ENCODE peak calls at places on chromosomes 2 and 18, in six cellular contexts. U is CD4-positive, CD25-positive, alpha-beta regulatory T cell; X is Panc1; Q is left ventricle myocardium inferior; N is adrenal gland; G is transverse colon. R is an unnamed sample. For H3K4me1, the result is how much of the 10 kb centered on the place peaks cover.

GRCh38 chr18:50875966-50876536 is 2.9 kb upstream of the ME2 start:
- DNase-seq in Q (no peak), G (peak), X (no peak), N (no peak), U (no peak), R (no peak)

GRCh38 chr18:50203801-50204604 is 9.1 kb upstream of the MYO5B start:
- DNase-seq in Q (no peak), N (peak), U (no peak), G (peak), X (no peak), R (peak)

GRCh38 chr2:85797959-85798358 is 44.2 kb downstream of the ATOH8 start:
- DNase-seq in X (no peak), Q (no peak), N (no peak), G (peak), U (no peak), R (no peak)

GRCh38 chr2:3223080-3223923 is 154.3 kb downstream of the EIPR1 start:
- DNase-seq in U (peak), G (no peak), N (no peak), X (no peak), Q (no peak), R (peak)

GRCh38 chr2:202135111-202135874 is 62.2 kb downstream of the KIAA2012 start:
- DNase-seq in X (no peak), G (peak), N (peak), U (no peak), Q (peak), R (peak)

GRCh38 chr18:48129621-48130082 is 199.2 kb upstream of the SMAD2 start:
- DNase-seq in N (peak), X (no peak), G (no peak), Q (no peak), U (no peak), R (no peak)

GRCh38 chr18:23853448-23854210 is 160.9 kb upstream of the TTC39C start:
- DNase-seq in U (no peak), Q (no peak), G (no peak), X (no peak), N (no peak), R (no peak)

GRCh38 chr2:135190799-135191198 is 138.7 kb downstream of the RAB3GAP1 start:
- DNase-seq in Q (no peak), U (no peak), N (no peak), X (no peak), G (no peak), R (no peak)

GRCh38 chr2:29011650-29012060 is 30.6 kb downstream of the TOGARAM2 start:
- DNase-seq in G (peak), X (no peak), N (no peak), Q (peak), U (peak), R (peak)

GRCh38 chr18:79846936-79847557 is 49.3 kb downstream of the KCNG2 start:
- DNase-seq in N (no peak), Q (no peak), G (no peak), U (no peak), X (no peak), R (no peak)

GRCh38 chr2:64699712-64700111 is 46.0 kb upstream of the SERTAD2 start:
- DNase-seq in X (no peak), U (no peak), G (no peak), N (no peak), Q (no peak), R (no peak)

GRCh38 chr2:200624660-200625059 is 38.8 kb downstream of the AOX1 start:
- DNase-seq in G (no peak), X (no peak), N (no peak), U (no peak), Q (no peak), R (no peak)

GRCh38 chr2:239247401-239248245 is 153.2 kb downstream of the HDAC4 start:
- DNase-seq in G (peak), Q (no peak), N (peak), X (no peak), U (no peak), R (peak)

GRCh38 chr2:45330617-45331016 is 280.4 kb downstream of the SRBD1 start:
- DNase-seq in U (no peak), Q (no peak), X (no peak), G (no peak), N (no peak), R (no peak)

GRCh38 chr2:237473474-237474453 is 13.3 kb upstream of the MLPH start:
- DNase-seq in U (no peak), X (no peak), Q (no peak), G (no peak), N (no peak), R (no peak)

GRCh38 chr2:216216951-216217903 is 108.1 kb downstream of the XRCC5 start:
- DNase-seq in N (peak), X (peak), U (no peak), G (no peak), Q (no peak), R (no peak)

GRCh38 chr2:96771792-96772618 is 11.3 kb downstream of the CNNM4 start:
- DNase-seq in G (peak), U (no peak), N (no peak), Q (no peak), X (no peak), R (peak)

GRCh38 chr18:25759111-25759510 is 331.3 kb downstream of the SS18 start:
- DNase-seq in G (no peak), U (no peak), X (no peak), N (no peak), Q (no peak), R (no peak)

GRCh38 chr2:143473206-143473605 is 344.0 kb downstream of the ARHGAP15 start:
- DNase-seq in Q (no peak), U (no peak), G (no peak), X (no peak), N (no peak), R (no peak)

GRCh38 chr18:47204908-47205522 is 28.9 kb upstream of the IER3IP1 start:
- DNase-seq in Q (no peak), N (peak), X (no peak), U (peak), G (peak), R (peak)

GRCh38 chr2:32742381-32742780 is 114.5 kb downstream of the TTC27 start:
- DNase-seq in Q (no peak), N (no peak), U (no peak), X (no peak), G (no peak), R (no peak)

GRCh38 chr18:36298113-36298701 is 694 bp downstream of the FHOD3 start:
- DNase-seq in X (no peak), N (peak), G (no peak), U (no peak), Q (no peak), R (peak)

GRCh38 chr18:78422336-78422735 is 557.3 kb upstream of the SALL3 start:
- DNase-seq in N (no peak), G (no peak), X (no peak), U (no peak), Q (no peak), R (no peak)

GRCh38 chr2:191112448-191112901 is 38.3 kb downstream of the STAT4 start:
- DNase-seq in G (no peak), U (no peak), Q (no peak), N (no peak), X (no peak), R (no peak)

GRCh38 chr2:238905224-238905623 is 57.3 kb downstream of the TWIST2 start:
- DNase-seq in N (no peak), U (no peak), Q (no peak), X (no peak), G (no peak), R (no peak)

GRCh38 chr2:37085731-37086147 is 1.4 kb downstream of the GPATCH11 start:
- DNase-seq in G (no peak), N (no peak), Q (no peak), U (no peak), X (no peak), R (no peak)

GRCh38 chr2:105129722-105130232 is 91.9 kb downstream of the MRPS9 start:
- DNase-seq in X (no peak), U (no peak), Q (no peak), N (no peak), G (no peak), R (no peak)

GRCh38 chr2:113141451-113141850 is 14.1 kb downstream of the IL1RN start:
- DNase-seq in N (no peak), Q (no peak), G (no peak), U (no peak), X (no peak), R (no peak)

DNA sequence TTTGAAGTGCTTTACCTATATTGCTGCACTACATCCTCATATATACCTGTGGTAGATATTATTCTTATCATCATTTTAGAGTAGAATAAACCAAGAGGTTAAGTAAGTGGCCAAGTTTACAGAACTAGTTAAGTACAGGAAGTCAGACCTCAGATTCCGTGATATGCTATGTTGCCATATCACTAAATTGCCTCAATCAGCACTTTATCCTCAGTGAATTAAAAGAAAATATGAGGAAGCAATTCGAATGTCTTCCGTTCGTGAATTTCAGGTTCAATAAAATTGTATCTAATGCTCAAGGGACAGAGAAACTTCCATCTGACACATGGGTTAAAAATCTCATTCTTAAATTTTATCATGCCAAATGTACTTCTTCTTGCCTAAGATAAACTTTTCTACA is 848.6 kb downstream of the CPS1 start:
- DNase-seq in Q (no peak), X (no peak), U (no peak), G (no peak), N (no peak), R (no peak)
- H3K4me1 ChIP-seq in Q (under half), X (under half), U (under half), G (under half), N (under half), R (under half)

GRCh38 chr2:234953116-234954031 is 1.6 kb downstream of the SH3BP4 start:
- DNase-seq in G (no peak), U (no peak), Q (no peak), X (no peak), N (no peak), R (no peak)
- H3K4me3 ChIP-seq in G (peak), U (no peak), Q (peak), X (peak), N (no peak), R (peak)

DNA sequence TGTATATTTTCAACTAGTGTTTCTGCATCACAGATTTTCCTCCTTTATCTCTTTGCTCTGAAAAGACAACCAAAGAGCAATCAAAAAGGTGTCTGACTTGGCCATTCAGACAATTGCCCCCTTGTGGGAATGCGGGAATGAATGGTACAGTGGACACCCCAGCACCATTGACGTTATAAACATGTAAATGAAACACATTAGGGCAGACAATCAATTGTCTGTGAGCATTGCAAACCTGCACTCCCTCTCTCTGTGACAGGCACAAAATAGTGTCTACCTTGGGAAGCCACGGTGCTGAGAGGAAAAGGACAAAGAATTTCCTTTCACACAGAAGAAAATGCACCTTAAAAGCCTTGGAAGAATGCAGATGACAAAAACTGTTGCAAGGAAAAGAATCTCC is 8.0 kb downstream of the ZEB2 start:
- DNase-seq in Q (no peak), G (no peak), U (no peak), X (no peak), N (no peak), R (no peak)
- H3K4me1 ChIP-seq in Q (half or more), G (under half), U (under half), X (under half), N (half or more), R (under half)

GRCh38 chr2:241393524-241394196 is 37.6 kb downstream of the FARP2 start:
- DNase-seq in U (no peak), N (no peak), G (no peak), Q (no peak), X (no peak), R (no peak)

GRCh38 chr2:241390301-241391206 is 34.5 kb downstream of the FARP2 start:
- DNase-seq in U (no peak), X (no peak), G (no peak), N (no peak), Q (no peak), R (no peak)

GRCh38 chr2:241386519-241386918 is 30.4 kb downstream of the FARP2 start:
- DNase-seq in X (no peak), N (no peak), G (no peak), Q (no peak), U (no peak), R (no peak)

GRCh38 chr2:241389697-241390096 is 33.6 kb downstream of the FARP2 start:
- DNase-seq in N (no peak), X (no peak), Q (no peak), G (no peak), U (no peak), R (no peak)

DNA sequence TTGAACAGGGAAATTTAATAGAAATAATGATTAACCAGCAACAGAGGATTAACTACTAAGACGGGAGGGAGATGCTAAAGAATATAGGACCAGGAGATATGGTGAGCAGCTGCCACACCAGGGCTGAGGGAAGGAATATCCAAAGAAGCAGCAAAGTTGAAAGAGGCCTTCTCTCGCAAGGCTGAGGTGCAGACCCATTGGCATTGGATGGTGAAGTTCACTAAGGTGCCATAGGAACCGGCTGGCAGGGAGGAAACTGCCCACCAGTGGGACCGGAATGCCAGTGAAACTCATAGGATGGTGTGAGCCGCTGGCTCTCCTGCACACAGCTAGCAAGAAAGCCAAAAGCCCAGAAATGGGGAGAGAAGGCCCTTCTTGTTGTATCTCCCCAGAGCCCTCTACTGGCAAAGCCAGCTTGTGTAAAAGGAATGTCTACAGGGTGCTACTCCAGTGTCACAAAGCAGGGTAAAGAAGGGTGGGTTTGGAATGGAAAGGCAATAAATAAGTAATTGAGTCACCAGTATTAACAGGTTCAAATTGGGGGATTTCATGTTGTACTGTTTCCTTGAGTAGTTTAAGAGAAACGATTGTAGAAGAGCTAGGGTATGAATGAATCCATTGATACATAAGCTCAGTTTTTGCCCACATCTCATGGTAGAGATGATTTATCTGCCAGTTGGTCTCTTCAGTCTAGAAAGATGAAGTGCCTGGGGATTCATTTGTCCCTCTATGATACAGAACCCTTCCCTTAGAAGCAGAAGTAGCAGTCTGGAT is 36.0 kb downstream of the FARP2 start:
- DNase-seq in X (no peak), N (no peak), U (no peak), G (peak), Q (no peak), R (no peak)
- H3K4me3 ChIP-seq in X (no peak), N (no peak), U (no peak), G (no peak), Q (no peak), R (no peak)

GRCh38 chr2:46337208-46337994 is 40.2 kb downstream of the EPAS1 start:
- DNase-seq in U (no peak), G (no peak), X (no peak), N (no peak), Q (no peak), R (no peak)
- H3K4me1 ChIP-seq in U (under half), G (half or more), X (half or more), N (half or more), Q (half or more), R (half or more)

DNA sequence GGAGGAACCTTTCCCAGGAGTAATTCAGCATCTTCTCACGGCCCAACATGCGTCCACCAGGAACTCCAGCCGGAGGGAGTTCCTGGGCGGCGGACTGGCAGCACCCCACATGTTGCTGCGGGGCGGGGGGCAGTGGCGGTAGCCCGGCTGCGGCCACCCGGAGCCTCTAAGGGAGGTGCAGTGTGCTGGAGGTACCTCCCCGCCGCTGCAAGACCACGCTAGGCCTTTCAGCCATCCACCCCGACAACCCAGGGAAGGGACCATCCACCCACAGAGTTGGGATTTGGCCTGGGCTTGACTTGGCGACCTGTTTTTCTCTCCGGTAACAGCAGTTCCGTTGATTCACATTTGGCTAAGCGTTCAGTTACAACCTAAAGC is 625 bp downstream of the LYPD6 start:
- DNase-seq in U (no peak), G (no peak), Q (no peak), N (no peak), X (no peak), R (no peak)
- H3K4me3 ChIP-seq in U (no peak), G (peak), Q (peak), N (no peak), X (peak), R (peak)

GRCh38 chr2:74812787-74813200 is 21.1 kb upstream of the HK2 start:
- DNase-seq in G (no peak), X (no peak), N (no peak), U (no peak), Q (no peak), R (no peak)
- H3K4me1 ChIP-seq in G (under half), X (under half), N (under half), U (under half), Q (under half), R (under half)

GRCh38 chr2:158795110-158795924 is at the start of gene DAPL1:
- DNase-seq in Q (no peak), N (peak), X (no peak), G (peak), U (no peak), R (peak)
- H3K4me3 ChIP-seq in Q (no peak), N (no peak), X (no peak), G (no peak), U (no peak), R (no peak)

GRCh38 chr2:219499555-219499954 is 864 bp downstream of the GMPPA start:
- DNase-seq in Q (no peak), U (no peak), G (no peak), N (no peak), X (no peak), R (no peak)
- H3K4me1 ChIP-seq in Q (half or more), U (under half), G (under half), N (under half), X (under half), R (under half)